ENCODE peak calls at places on chromosome 4, in four cellular contexts. O is CD8-positive, alpha-beta memory T cell; N is psoas muscle; J is keratinocyte. X is an unnamed sample. For H3K27me3, the result is how much of the 10 kb centered on the place peaks cover.

GRCh38 chr4:25563071-25563564 is 92.5 kb upstream of the SLC34A2 start:
- DNase-seq in O (no peak), J (no peak), N (no peak), X (no peak)

GRCh38 chr4:48710446-48711209 is 69.5 kb downstream of the FRYL start:
- DNase-seq in O (no peak), N (no peak), J (no peak), X (no peak)

GRCh38 chr4:81135501-81135900 is 79.5 kb downstream of the PRKG2 start:
- DNase-seq in N (no peak), O (no peak), J (no peak), X (no peak)

GRCh38 chr4:85725727-85726170 is 250.8 kb downstream of the ARHGAP24 start:
- DNase-seq in N (peak), O (no peak), J (no peak), X (no peak)

GRCh38 chr4:52290468-52290867 is 239.4 kb downstream of the SPATA18 start:
- DNase-seq in J (no peak), O (no peak), N (no peak), X (no peak)

GRCh38 chr4:171983935-171984805 is 171.0 kb downstream of the GALNTL6 start:
- DNase-seq in J (no peak), N (no peak), O (no peak), X (no peak)

GRCh38 chr4:166924456-166924855 is 309.8 kb downstream of the SPOCK3 start:
- DNase-seq in J (no peak), N (no peak), O (no peak), X (no peak)

GRCh38 chr4:21869978-21870745 is 78.4 kb downstream of the KCNIP4 start:
- DNase-seq in N (no peak), J (peak), O (no peak), X (no peak)

GRCh38 chr4:76974150-76974549 is 24.6 kb downstream of the SEPTIN11 start:
- DNase-seq in N (peak), J (no peak), O (no peak), X (no peak)

GRCh38 chr4:13349096-13349495 is 135.0 kb downstream of the RAB28 start:
- DNase-seq in N (no peak), J (no peak), O (no peak), X (no peak)

GRCh38 chr4:185909959-185910358 is 98.0 kb upstream of the SORBS2 start:
- DNase-seq in N (no peak), J (no peak), O (no peak), X (no peak)

GRCh38 chr4:154711522-154711921 is 32.3 kb upstream of the LRAT start:
- DNase-seq in N (no peak), J (no peak), O (no peak), X (no peak)

GRCh38 chr4:74900862-74901261 is 32.1 kb upstream of the PARM1 start:
- DNase-seq in O (no peak), N (no peak), J (no peak), X (no peak)

GRCh38 chr4:145979160-145979559 is 40.5 kb upstream of the ZNF827 start:
- DNase-seq in O (no peak), N (no peak), J (no peak), X (no peak)

GRCh38 chr4:71186257-71186565 is 152.6 kb upstream of the SLC4A4 start:
- DNase-seq in J (no peak), O (no peak), N (no peak), X (no peak)
- H3K27me3 ChIP-seq in J (under half), O (under half), N (under half), X (under half)

GRCh38 chr4:3766791-3767561 is 791 bp downstream of the ADRA2C start:
- DNase-seq in O (no peak), J (no peak), N (no peak), X (no peak)

GRCh38 chr4:3770323-3771166 is 4.4 kb downstream of the ADRA2C start:
- DNase-seq in J (no peak), O (no peak), N (no peak), X (no peak)

GRCh38 chr4:3767569-3768288 is 1.5 kb downstream of the ADRA2C start:
- DNase-seq in N (no peak), O (no peak), J (no peak), X (no peak)

GRCh38 chr4:3769642-3770184 is 3.5 kb downstream of the ADRA2C start:
- DNase-seq in N (no peak), O (no peak), J (no peak), X (no peak)

DNA sequence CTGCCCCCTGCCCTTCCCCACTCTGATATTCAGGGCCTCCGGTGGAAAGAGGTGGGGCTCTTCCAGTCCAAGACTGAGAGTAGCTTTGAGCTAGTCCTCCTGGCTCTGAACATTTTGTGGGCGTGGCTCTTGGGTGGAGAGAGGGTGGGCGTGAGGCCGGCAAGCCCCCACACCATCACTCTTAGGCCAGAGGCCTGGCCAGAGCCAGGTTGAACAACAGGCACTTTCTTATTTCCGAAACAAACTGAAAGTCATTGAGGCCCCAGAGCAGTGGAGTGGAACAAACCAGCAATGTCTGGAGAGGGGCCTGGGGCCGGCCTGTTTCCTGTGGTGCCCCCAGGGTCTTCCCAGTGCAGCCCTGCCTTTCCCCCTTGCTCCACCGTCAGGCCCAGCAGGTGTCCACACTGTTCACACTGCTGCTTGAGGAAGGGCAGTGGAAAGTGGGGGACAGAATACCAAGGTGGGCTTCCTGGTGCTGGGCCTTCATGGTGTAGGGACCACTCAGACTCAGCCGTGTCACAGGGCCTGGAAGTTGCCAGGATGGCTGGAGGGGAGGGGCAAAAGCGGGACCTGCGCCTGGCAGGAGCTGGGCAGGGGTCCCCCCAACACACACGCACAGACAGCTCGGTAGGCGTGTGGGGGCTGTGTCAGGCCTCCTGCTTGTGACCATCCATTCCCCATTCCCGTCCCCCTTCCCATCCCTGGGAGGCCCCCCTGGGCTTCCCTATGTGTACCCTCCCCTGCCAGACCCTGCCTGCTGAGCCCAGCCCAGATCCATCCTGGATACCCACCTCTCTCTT is 2.9 kb downstream of the ADRA2C start:
- DNase-seq in N (no peak), J (no peak), O (no peak), X (no peak)
- H3K27me3 ChIP-seq in N (half or more), J (half or more), O (under half), X (half or more)

GRCh38 chr4:1002631-1003251 is 8.7 kb upstream of the FGFRL1 start:
- DNase-seq in J (no peak), O (no peak), N (no peak), X (no peak)
- H3K27me3 ChIP-seq in J (half or more), O (under half), N (half or more), X (half or more)

DNA sequence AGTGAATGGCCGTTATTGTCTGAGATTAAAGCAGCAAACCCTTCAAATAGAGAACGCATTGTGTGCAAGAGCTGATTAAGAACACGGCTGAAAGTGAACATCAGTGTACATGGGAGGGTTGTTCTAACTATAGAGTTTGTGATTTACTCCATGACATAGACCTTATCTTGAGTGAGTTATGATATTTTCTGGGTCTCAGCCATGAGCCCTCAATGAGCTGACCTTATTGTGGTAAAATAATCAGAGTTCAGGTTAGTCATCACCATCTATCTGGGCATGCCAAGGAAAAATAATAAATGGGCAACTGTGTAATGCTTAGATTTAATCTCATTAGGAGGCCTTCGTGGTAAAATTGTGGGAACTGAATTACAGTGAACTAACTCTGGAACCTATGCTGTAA is 33.2 kb upstream of the CLDN24 start:
- DNase-seq in O (no peak), J (no peak), N (no peak), X (no peak)
- H3K27me3 ChIP-seq in O (under half), J (under half), N (under half), X (under half)

GRCh38 chr4:10273030-10273429 is 156.4 kb upstream of the WDR1 start:
- DNase-seq in O (no peak), N (no peak), J (no peak), X (no peak)

GRCh38 chr4:10272511-10272910 is 155.9 kb upstream of the WDR1 start:
- DNase-seq in N (no peak), O (no peak), J (no peak), X (no peak)

GRCh38 chr4:10267066-10267465 is 150.5 kb upstream of the WDR1 start:
- DNase-seq in O (no peak), J (no peak), N (no peak), X (no peak)
- H3K27me3 ChIP-seq in O (under half), J (under half), N (under half), X (under half)

DNA sequence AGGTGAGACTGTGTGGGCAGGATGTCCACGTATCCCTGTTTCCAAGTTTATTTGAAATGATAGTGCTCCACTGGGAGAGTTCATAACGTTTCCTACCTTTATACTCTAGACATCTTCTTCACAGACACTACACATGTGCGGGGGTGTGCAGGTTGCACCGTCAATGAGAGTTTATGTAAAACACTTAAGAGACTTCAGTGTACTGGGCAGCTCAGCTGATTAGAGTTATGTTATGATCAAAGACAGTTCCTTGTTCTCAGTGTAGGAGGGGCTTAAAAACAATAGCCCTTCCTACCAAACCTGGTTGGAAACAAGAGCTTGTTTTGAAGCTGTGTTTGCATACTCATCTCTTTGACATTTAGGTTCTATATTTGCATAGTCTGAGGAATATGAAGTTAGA is 326.9 kb upstream of the AGA start:
- DNase-seq in N (no peak), O (no peak), J (no peak), X (no peak)
- H3K27me3 ChIP-seq in N (under half), O (under half), J (under half), X (under half)

GRCh38 chr4:47373174-47373573 is 90.3 kb downstream of the COMMD8 start:
- DNase-seq in J (no peak), N (no peak), O (no peak), X (no peak)
- H3K27me3 ChIP-seq in J (under half), N (under half), O (under half), X (under half)

GRCh38 chr4:112516076-112516385 is at the start of gene NEUROG2:
- DNase-seq in N (no peak), J (no peak), O (no peak), X (no peak)

GRCh38 chr4:112515278-112516075 is 503 bp downstream of the NEUROG2 start:
- DNase-seq in O (peak), J (no peak), N (peak), X (no peak)

GRCh38 chr4:112516401-112517066 is 554 bp upstream of the NEUROG2 start:
- DNase-seq in J (no peak), O (no peak), N (peak), X (no peak)

GRCh38 chr4:112514449-112515277 is 1.3 kb downstream of the NEUROG2 start:
- DNase-seq in O (no peak), J (no peak), N (no peak), X (no peak)

GRCh38 chr4:112514079-112514448 is 1.9 kb downstream of the NEUROG2 start:
- DNase-seq in O (no peak), J (no peak), N (no peak), X (no peak)
- H3K27me3 ChIP-seq in O (half or more), J (half or more), N (half or more), X (half or more)

X was measured in kidney epithelial cell.